ENCODE peak calls at places on chromosomes 16 and 17, in five cellular contexts. Z, L, J, P and N are unnamed samples. For H3K4me1, the result is how much of the 10 kb centered on the place peaks cover.

GRCh38 chr17:41894791-41895331 is 23.9 kb downstream of the ACLY start:
- DNase-seq in Z (peak), J (no peak), L (no peak), P (peak), N (no peak)

GRCh38 chr17:57874434-57875108 is 24.7 kb upstream of the MRPS23 start:
- DNase-seq in P (peak), Z (peak), L (peak), J (peak), N (no peak)

GRCh38 chr17:74521701-74522201 is 9.5 kb downstream of the CD300LB start:
- DNase-seq in Z (no peak), P (no peak), J (peak), L (no peak), N (no peak)

GRCh38 chr16:9854665-9855064 is 327.6 kb downstream of the GRIN2A start:
- DNase-seq in L (no peak), J (no peak), Z (no peak), P (no peak), N (no peak)

GRCh38 chr16:84832488-84833141 is 12.8 kb downstream of the CRISPLD2 start:
- DNase-seq in P (peak), J (peak), Z (peak), L (peak), N (peak)

GRCh38 chr16:25210758-25211157 is 6.0 kb upstream of the AQP8 start:
- DNase-seq in J (no peak), L (no peak), Z (no peak), P (no peak), N (no peak)

GRCh38 chr16:67428146-67428731 is 2.7 kb upstream of the HSD11B2 start:
- DNase-seq in J (peak), L (peak), Z (peak), P (peak), N (no peak)

GRCh38 chr17:73071387-73071999 is 21.0 kb downstream of the SLC39A11 start:
- DNase-seq in L (no peak), Z (no peak), P (no peak), J (no peak), N (no peak)

GRCh38 chr17:1787301-1787902 is 25.5 kb downstream of the SERPINF1 start:
- DNase-seq in J (no peak), Z (peak), P (no peak), L (peak), N (peak)

GRCh38 chr17:55267777-55268648 is 3.3 kb downstream of the HLF start:
- DNase-seq in P (no peak), L (no peak), Z (no peak), J (no peak), N (no peak)

GRCh38 chr16:56708821-56709685 is 20.9 kb upstream of the NUP93 start:
- DNase-seq in J (no peak), Z (no peak), L (no peak), P (no peak), N (no peak)

GRCh38 chr16:65384441-65384840 is 262.6 kb upstream of the CDH11 start:
- DNase-seq in L (no peak), Z (no peak), P (no peak), J (no peak), N (no peak)

GRCh38 chr16:72797606-72798005 is 250.3 kb downstream of the ZFHX3 start:
- DNase-seq in J (no peak), L (no peak), Z (no peak), P (no peak), N (no peak)

GRCh38 chr17:36463916-36464764 is 22.3 kb upstream of the ZNHIT3 start:
- DNase-seq in Z (no peak), J (no peak), L (peak), P (no peak), N (no peak)

GRCh38 chr16:49353650-49354049 is 20.0 kb upstream of the C16orf78 start:
- DNase-seq in L (no peak), J (no peak), Z (no peak), P (no peak), N (no peak)
- TF ChIP-seq POLR2A in L (no peak), J (no peak), Z (no peak), P (no peak), N (no peak)

GRCh38 chr16:53098526-53099317 is 43.9 kb downstream of the CHD9 start:
- DNase-seq in J (peak), P (peak), L (peak), Z (peak), N (peak)
- H3K4me1 ChIP-seq in J (under half), P (half or more), L (under half), Z (under half), N (half or more)

GRCh38 chr17:19313066-19313745 is 49.3 kb downstream of the B9D1 start:
- DNase-seq in L (no peak), P (no peak), Z (no peak), J (no peak), N (no peak)

GRCh38 chr17:19310151-19310550 is 52.4 kb downstream of the B9D1 start:
- DNase-seq in L (no peak), J (no peak), P (no peak), Z (no peak), N (no peak)

GRCh38 chr17:19312406-19312805 is 50.1 kb downstream of the B9D1 start:
- DNase-seq in L (no peak), P (no peak), J (no peak), Z (no peak), N (no peak)

GRCh38 chr17:19311016-19311415 is 51.5 kb downstream of the B9D1 start:
- DNase-seq in Z (no peak), P (no peak), J (no peak), L (no peak), N (no peak)

DNA sequence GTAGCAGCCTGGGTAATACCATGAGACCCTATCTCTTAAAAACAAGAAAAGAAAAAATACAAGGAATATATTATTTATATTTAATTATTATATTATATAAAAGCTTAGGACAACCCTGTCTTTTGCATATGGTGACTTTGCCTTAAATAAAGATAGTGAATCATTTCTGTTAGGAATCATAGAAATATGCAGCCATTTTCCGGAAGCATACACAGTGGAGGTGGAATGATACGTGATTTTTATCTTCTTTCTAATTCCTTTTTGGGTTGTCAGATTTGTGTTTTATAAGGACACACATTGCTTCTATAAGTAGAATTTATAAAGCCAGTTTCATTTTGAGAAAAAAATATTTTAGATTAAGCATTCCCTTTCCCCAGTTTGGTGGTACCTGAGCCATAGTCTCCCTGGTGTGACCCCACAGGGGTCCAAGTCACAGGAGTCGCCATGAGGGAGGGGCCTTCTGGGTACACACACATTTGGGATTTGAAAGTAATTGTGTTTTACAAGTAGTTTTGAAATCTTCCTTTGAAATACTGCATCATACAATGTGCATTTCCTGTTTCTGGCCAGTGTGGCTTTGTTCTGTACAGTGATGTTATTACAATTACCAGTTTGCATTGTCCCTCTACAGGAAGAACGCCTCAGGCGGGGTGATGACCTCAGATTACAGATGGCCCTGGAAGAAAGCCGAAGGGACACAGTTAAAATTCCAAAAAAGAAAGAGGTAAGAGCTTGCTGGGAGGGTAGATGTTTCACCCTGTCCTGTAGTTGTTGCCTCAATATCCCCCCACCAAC is 50.9 kb downstream of the B9D1 start:
- DNase-seq in J (no peak), P (no peak), Z (no peak), L (no peak), N (no peak)
- H3K27ac ChIP-seq in J (peak), P (no peak), Z (peak), L (no peak), N (peak)

DNA sequence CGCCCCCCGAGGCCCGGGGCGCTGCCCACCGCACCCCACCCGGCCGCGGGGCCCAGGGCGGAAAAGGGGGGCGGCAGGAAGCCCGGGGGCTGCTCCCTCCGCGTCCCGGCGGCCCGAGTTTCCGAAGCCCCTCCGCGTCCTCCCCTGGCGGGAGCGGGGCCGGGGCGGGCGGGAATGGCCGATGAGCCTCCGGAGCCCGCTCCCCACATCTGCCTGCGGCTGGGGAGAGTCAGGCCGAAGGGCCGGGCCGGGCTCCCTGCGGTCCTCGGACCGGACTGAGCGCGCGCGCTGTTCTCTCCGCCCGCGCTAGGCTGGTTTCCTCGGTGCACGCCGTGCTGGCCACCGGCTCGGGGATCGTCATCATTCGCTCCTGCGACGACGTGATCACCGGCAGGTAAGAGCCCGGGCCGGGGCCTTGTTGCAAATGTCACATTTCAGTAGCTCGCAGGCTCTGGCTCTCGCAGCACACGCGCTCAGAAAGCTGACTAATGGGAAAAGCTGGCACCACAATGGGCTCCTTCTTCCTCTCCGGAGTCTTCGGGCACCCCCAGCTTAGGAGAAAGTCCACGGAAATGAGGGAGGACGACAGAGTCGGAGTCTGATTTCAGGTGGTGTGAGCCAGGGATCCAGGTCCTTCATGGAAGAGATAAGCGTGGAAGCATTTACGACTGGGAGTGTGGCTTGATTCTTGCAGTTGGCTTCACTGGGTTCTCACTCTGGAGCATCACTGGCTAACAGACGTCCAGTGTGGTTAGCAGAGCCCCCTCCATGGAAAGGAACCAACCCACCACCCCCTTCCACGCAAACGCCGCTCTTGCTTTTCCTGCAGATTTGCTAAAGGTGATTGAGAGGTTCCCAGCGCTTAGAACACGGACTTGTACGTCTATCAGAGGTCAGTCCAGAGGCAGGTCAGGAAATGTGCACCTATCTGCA is 658 bp downstream of the TLCD3A start:
- DNase-seq in Z (no peak), J (no peak), L (no peak), P (no peak), N (peak)
- TF ChIP-seq POLR2A in Z (no peak), J (no peak), L (no peak), P (no peak), N (no peak)